ENCODE peak calls at places on chromosome 17, in four cellular contexts. D, I, Y and F are unnamed samples.

GRCh38 chr17:72120878-72121163 is at the start of gene SOX9:
- DNase-seq in D (peak), I (peak), Y (peak), F (peak)

GRCh38 chr17:77694391-77695363 is 263.8 kb upstream of the TNRC6C start:
- DNase-seq in D (no peak), I (no peak), Y (no peak), F (no peak)

GRCh38 chr17:21007646-21008045 is 35.2 kb downstream of the USP22 start:
- DNase-seq in D (peak), I (no peak), Y (no peak), F (no peak)

GRCh38 chr17:11944587-11944986 is 52.7 kb downstream of the ZNF18 start:
- DNase-seq in D (no peak), I (peak), Y (no peak), F (peak)

GRCh38 chr17:76537578-76538280 is at the start of gene CYGB:
- DNase-seq in D (no peak), I (peak), Y (no peak), F (no peak)

GRCh38 chr17:27976331-27976730 is 66.1 kb upstream of the NLK start:
- DNase-seq in D (no peak), I (no peak), Y (no peak), F (no peak)

GRCh38 chr17:19329839-19330238 is 32.7 kb downstream of the B9D1 start:
- DNase-seq in D (no peak), I (no peak), Y (no peak), F (no peak)

GRCh38 chr17:40621019-40621418 is 26.6 kb downstream of the SMARCE1 start:
- DNase-seq in D (no peak), I (no peak), Y (no peak), F (no peak)

GRCh38 chr17:35087731-35088646 is 24.5 kb upstream of the RFFL start:
- DNase-seq in D (peak), I (peak), Y (peak), F (peak)

GRCh38 chr17:74260525-74260850 is 13.5 kb upstream of the DNAI2 start:
- DNase-seq in D (no peak), I (no peak), Y (peak), F (no peak)

GRCh38 chr17:48570325-48571023 is 7.7 kb downstream of the HOXB4 start:
- DNase-seq in D (no peak), I (peak), Y (no peak), F (no peak)

GRCh38 chr17:64128787-64129514 is 993 bp downstream of the ERN1 start:
- DNase-seq in D (no peak), I (peak), Y (no peak), F (peak)

GRCh38 chr17:47941998-47942490 is 673 bp downstream of the PNPO start:
- DNase-seq in D (no peak), I (peak), Y (no peak), F (no peak)

GRCh38 chr17:11986939-11987329 is 10.3 kb downstream of the ZNF18 start:
- DNase-seq in D (no peak), I (peak), Y (no peak), F (peak)

GRCh38 chr17:77695386-77695785 is 263.1 kb upstream of the TNRC6C start:
- DNase-seq in D (no peak), I (no peak), Y (no peak), F (no peak)

GRCh38 chr17:1071103-1071825 is 74.3 kb downstream of the TIMM22 start:
- DNase-seq in D (no peak), I (no peak), Y (no peak), F (no peak)

GRCh38 chr17:66373944-66374817 is 71.8 kb downstream of the PRKCA start:
- DNase-seq in D (peak), I (no peak), Y (no peak), F (no peak)

GRCh38 chr17:45270828-45271418 is 9.0 kb upstream of the SPATA32 start:
- DNase-seq in D (no peak), I (peak), Y (peak), F (no peak)

GRCh38 chr17:7884581-7885356 is 3.8 kb upstream of the CHD3 start:
- DNase-seq in D (no peak), I (peak), Y (no peak), F (no peak)

GRCh38 chr17:41870627-41871026 is 5.4 kb upstream of the KLHL11 start:
- DNase-seq in D (no peak), I (peak), Y (no peak), F (peak)

GRCh38 chr17:4789951-4790704 is 1.4 kb downstream of the GLTPD2 start:
- DNase-seq in D (peak), I (peak), Y (peak), F (peak)

GRCh38 chr17:80989586-80989913 is 2.1 kb upstream of the CHMP6 start:
- DNase-seq in D (no peak), I (no peak), Y (no peak), F (no peak)

GRCh38 chr17:38881600-38882191 is 11.8 kb downstream of the LASP1 start:
- DNase-seq in D (no peak), I (peak), Y (no peak), F (no peak)